ENCODE peak calls at places on chromosomes 16 and 17, in six cellular contexts. O is WTC11, K is omental fat pad, D is tibial nerve, U is astrocyte of the cerebellum, N is HCT116. M is an unnamed sample.

GRCh38 chr17:10177921-10178788 is 20.3 kb downstream of the GAS7 start:
- DNase-seq in K (no peak), O (peak), D (no peak), N (no peak), U (no peak), M (no peak)

GRCh38 chr17:40323731-40324650 is 15.0 kb downstream of the RARA start:
- DNase-seq in D (peak), U (no peak), K (no peak), N (no peak), O (no peak), M (peak)

GRCh38 chr17:59493867-59494266 is 71.5 kb upstream of the DHX40 start:
- DNase-seq in K (no peak), N (no peak), D (no peak), O (no peak), U (no peak), M (no peak)

GRCh38 chr17:57747221-57748017 is 2.3 kb upstream of the CCDC182 start:
- DNase-seq in D (peak), O (no peak), K (no peak), U (peak), N (peak), M (no peak)

GRCh38 chr16:53035176-53035942 is 17.3 kb downstream of the CHD9NB start:
- DNase-seq in O (no peak), U (no peak), N (no peak), D (no peak), K (no peak), M (no peak)

GRCh38 chr16:84294196-84295142 is at the start of gene WFDC1:
- DNase-seq in U (no peak), K (no peak), N (no peak), D (no peak), O (peak), M (peak)

GRCh38 chr17:55433029-55433628 is 11.5 kb upstream of the MMD start:
- DNase-seq in U (no peak), N (peak), O (no peak), D (no peak), K (no peak), M (no peak)

GRCh38 chr17:81960130-81960958 is 643 bp downstream of the NOTUM start:
- DNase-seq in O (no peak), K (no peak), U (no peak), D (no peak), N (no peak), M (no peak)

GRCh38 chr17:9170822-9171221 is 149.5 kb downstream of the NTN1 start:
- DNase-seq in O (no peak), D (no peak), U (no peak), K (no peak), N (no peak), M (no peak)

GRCh38 chr17:66018786-66019185 is 173.1 kb downstream of the CEP112 start:
- DNase-seq in U (no peak), K (no peak), D (no peak), N (no peak), O (no peak), M (no peak)

GRCh38 chr17:43018008-43018853 is 4.0 kb downstream of the VAT1 start:
- DNase-seq in U (no peak), O (no peak), D (no peak), K (no peak), N (no peak), M (no peak)

GRCh38 chr17:62895256-62895649 is 70.8 kb upstream of the TANC2 start:
- DNase-seq in O (no peak), U (no peak), D (no peak), N (no peak), K (no peak), M (no peak)

GRCh38 chr17:28368915-28369683 is 1.0 kb downstream of the VTN start:
- DNase-seq in D (no peak), U (no peak), N (no peak), O (no peak), K (no peak), M (no peak)

GRCh38 chr16:89737341-89738071 is 16.2 kb downstream of the ZNF276 start:
- DNase-seq in K (no peak), U (no peak), N (no peak), O (no peak), D (no peak), M (no peak)

GRCh38 chr16:73710526-73710925 is 586.1 kb upstream of the PSMD7 start:
- DNase-seq in D (no peak), N (no peak), K (no peak), O (no peak), U (no peak), M (no peak)

GRCh38 chr16:29804455-29805231 is 1.7 kb upstream of the MAZ start:
- DNase-seq in O (peak), K (no peak), U (no peak), N (no peak), D (peak), M (no peak)

GRCh38 chr16:12337776-12338655 is 361.5 kb downstream of the SNX29 start:
- DNase-seq in K (no peak), D (no peak), N (no peak), U (peak), O (no peak), M (no peak)

GRCh38 chr17:50133028-50133768 is 3.2 kb upstream of the SAMD14 start:
- DNase-seq in N (no peak), K (no peak), O (no peak), D (no peak), U (no peak), M (peak)

GRCh38 chr17:65070620-65071019 is 14.1 kb upstream of the GNA13 start:
- DNase-seq in U (no peak), D (no peak), N (no peak), K (no peak), O (no peak), M (no peak)

GRCh38 chr17:4270746-4271145 is 7.0 kb upstream of the ANKFY1 start:
- DNase-seq in N (no peak), O (no peak), U (no peak), K (no peak), D (no peak), M (no peak)

GRCh38 chr17:12078791-12079190 is 58.1 kb downstream of the MAP2K4 start:
- DNase-seq in O (no peak), U (peak), K (no peak), D (no peak), N (no peak), M (no peak)

GRCh38 chr17:76304226-76305134 is 3.6 kb downstream of the QRICH2 start:
- DNase-seq in D (no peak), K (no peak), N (no peak), O (no peak), U (no peak), M (no peak)

GRCh38 chr16:9633844-9634243 is 542.4 kb downstream of the HAPSTR1 start:
- DNase-seq in K (no peak), U (no peak), O (no peak), N (no peak), D (no peak), M (no peak)

GRCh38 chr16:77406680-77407079 is 28.2 kb downstream of the ADAMTS18 start:
- DNase-seq in K (no peak), N (peak), D (no peak), U (no peak), O (no peak), M (no peak)

GRCh38 chr17:78249074-78249835 is 17.8 kb downstream of the TMEM235 start:
- DNase-seq in D (no peak), U (no peak), K (no peak), N (no peak), O (no peak), M (peak)

GRCh38 chr16:1746693-1747195 is 24.6 kb downstream of the NME3 start:
- DNase-seq in O (no peak), D (no peak), U (no peak), K (no peak), N (no peak), M (no peak)

GRCh38 chr17:28030386-28030785 is 12.1 kb upstream of the NLK start:
- DNase-seq in D (no peak), O (no peak), K (no peak), U (no peak), N (no peak), M (peak)

GRCh38 chr17:8056976-8057625 is 18.2 kb downstream of the ALOX15B start:
- DNase-seq in D (no peak), O (no peak), U (no peak), N (no peak), K (no peak), M (no peak)

GRCh38 chr17:27568811-27569210 is 62.2 kb upstream of the LGALS9 start:
- DNase-seq in N (no peak), O (no peak), K (no peak), U (no peak), D (no peak), M (no peak)

GRCh38 chr17:57407287-57408063 is 151.2 kb downstream of the MSI2 start:
- DNase-seq in U (no peak), K (no peak), O (no peak), N (no peak), D (no peak), M (peak)

GRCh38 chr17:74212262-74212912 is 984 bp upstream of the TTYH2 start:
- DNase-seq in N (no peak), D (no peak), K (no peak), O (peak), U (no peak), M (no peak)

DNA sequence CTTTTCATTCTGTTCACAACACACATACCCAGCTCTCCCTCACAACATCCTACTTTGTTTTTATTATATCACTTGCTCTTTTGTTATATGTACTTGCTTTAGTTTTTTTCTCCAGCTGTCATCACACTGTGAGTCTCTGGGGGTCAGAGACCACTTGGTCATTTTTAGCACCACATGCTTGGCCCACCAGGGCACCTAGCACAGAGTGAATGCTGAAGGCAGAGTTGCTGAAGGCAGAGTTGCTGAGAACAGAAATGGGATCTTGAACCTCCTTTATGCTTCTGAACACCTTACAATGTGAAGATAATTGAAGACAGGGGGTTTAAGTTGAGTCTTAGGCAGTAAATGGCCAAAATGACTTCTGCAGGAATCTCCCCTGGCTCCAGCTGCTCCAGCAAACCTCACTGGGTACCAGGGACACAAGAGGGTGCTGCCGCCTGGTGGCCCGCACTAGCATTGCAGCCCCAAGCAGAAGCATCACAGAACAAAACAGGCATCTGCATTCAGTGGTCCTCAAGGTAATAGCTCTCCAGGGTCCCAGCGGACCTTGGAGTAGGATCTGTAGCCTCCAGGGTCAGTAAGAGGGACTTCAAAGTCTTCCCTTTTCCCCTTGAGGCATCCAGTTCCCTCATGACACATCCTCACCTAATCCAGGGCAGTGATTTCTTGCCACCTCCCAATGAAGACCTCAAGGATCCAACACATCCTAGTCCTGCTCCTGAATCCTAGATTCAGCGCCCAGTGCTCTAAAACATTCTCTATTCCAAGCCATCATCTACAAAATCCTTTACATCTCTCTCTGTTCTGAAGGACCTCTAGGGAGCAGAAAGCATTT is 1972.6 kb downstream of the TP53TG3F start:
- DNase-seq in N (no peak), K (no peak), D (no peak), O (peak), U (no peak), M (no peak)
- TF ChIP-seq CTCF in N (peak), K (no peak), D (no peak), O (peak), U (peak), M (peak)

GRCh38 chr16:79390481-79391051 is 210.0 kb downstream of the MAF start:
- DNase-seq in K (no peak), U (no peak), D (no peak), O (no peak), N (no peak), M (no peak)

GRCh38 chr16:79381552-79382042 is 218.9 kb downstream of the MAF start:
- DNase-seq in O (no peak), N (no peak), U (no peak), D (peak), K (no peak), M (no peak)

GRCh38 chr16:79391395-79391794 is 209.1 kb downstream of the MAF start:
- DNase-seq in U (no peak), N (no peak), D (no peak), O (no peak), K (no peak), M (no peak)

GRCh38 chr16:79388396-79388795 is 212.1 kb downstream of the MAF start:
- DNase-seq in O (no peak), U (no peak), K (no peak), D (no peak), N (no peak), M (no peak)

DNA sequence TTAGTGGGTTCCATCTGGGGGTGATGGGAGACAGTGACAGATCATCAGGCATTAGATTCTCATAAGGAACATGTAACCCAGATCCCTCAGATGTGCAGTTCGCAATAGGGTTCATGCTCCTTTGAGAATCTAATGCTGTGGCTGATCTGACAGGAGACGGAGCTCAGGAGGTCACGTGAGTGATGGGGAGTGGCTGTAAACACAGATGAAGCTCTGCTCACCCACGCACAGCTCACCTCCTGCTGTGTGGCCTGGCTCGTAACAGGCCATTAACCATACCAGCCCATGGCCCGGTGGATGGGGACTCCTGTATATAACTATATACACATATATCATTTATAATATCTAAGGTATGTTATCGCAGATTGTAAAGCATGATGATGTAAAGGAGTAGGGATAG is 214.2 kb downstream of the MAF start:
- DNase-seq in K (no peak), U (no peak), D (no peak), N (no peak), O (no peak), M (no peak)
- TF ChIP-seq CTCF in K (no peak), U (no peak), D (no peak), N (no peak), O (no peak), M (no peak)

GRCh38 chr16:87951550-87952538 is 610 bp downstream of the BANP start:
- DNase-seq in N (no peak), U (no peak), K (no peak), O (no peak), D (no peak), M (peak)
- TF ChIP-seq CTCF in N (peak), U (peak), K (no peak), O (no peak), D (no peak), M (no peak)

DNA sequence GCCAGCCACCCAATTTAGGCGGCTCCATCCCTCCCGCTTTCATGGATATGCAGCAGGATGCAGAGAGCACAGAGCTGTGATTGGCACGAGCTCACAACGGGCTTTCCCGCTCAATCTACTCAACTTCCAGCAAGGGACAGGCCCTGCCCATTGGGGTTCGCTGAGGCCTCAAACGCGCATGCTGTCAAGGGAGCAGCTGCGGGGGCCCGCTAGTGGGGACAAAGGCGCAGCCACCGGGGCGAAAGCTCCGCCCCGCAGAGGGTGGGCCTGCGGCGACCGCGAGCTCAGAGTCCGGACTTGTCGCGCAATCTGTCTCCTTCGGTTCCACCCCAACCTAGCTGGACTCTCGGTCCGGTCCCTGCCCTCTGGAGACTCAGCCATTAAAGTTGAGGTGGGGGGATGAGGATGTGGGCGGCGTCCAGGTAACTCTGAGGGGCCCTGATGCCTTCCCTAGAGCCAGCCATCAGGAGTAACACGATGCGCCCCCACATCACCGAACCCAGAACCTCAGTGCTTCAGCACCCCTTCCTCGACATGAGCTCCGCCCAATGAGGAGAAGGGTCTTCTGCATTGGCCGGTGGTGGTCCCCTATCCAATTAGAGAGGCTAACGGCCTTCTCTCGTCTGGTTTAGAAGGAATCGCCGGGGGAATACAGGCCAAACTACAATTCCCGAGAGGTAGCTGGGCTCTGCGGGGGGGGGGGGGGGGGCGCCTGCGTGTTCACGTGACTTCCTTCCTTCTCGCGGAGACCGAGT is 489 bp upstream of the NFATC3 start:
- DNase-seq in U (no peak), O (peak), N (no peak), K (peak), D (peak), M (peak)
- TF ChIP-seq CTCF in U (no peak), O (no peak), N (no peak), K (no peak), D (peak), M (peak)

GRCh38 chr17:80860703-80861359 is 130.8 kb upstream of the CHMP6 start:
- DNase-seq in U (no peak), O (no peak), D (no peak), N (no peak), K (no peak), M (no peak)

GRCh38 chr17:80862978-80863377 is 128.7 kb upstream of the CHMP6 start:
- DNase-seq in U (no peak), N (no peak), O (no peak), D (no peak), K (no peak), M (no peak)

GRCh38 chr17:80862341-80862969 is 129.2 kb upstream of the CHMP6 start:
- DNase-seq in K (no peak), O (peak), D (no peak), N (no peak), U (no peak), M (peak)

GRCh38 chr17:80861360-80861861 is 130.2 kb upstream of the CHMP6 start:
- DNase-seq in U (no peak), N (no peak), O (no peak), K (no peak), D (no peak), M (no peak)

DNA sequence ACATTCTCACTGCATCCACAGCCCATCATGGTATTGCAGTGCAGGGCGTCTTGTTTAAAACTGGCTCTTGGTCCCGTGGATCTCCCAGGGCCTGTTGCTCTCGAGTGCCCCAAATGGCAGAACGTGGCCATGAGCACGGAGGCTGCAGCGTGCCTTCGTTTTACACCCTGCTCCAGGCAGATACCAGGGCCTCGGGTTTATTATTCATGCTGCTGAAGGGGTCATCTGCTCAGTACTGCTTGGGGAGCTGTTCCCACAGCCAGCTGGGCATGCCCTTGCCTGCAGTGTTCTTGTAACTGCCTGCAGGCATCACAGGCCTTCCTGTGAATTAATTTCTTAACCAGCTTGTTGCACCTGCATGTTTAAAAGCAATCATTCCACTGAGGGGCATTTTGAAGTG is 129.7 kb upstream of the CHMP6 start:
- DNase-seq in N (no peak), D (no peak), O (no peak), U (no peak), K (no peak), M (peak)
- TF ChIP-seq CTCF in N (peak), D (peak), O (no peak), U (peak), K (no peak), M (peak)

GRCh38 chr16:71421911-71422310 is 19.9 kb downstream of the TLE7 start:
- DNase-seq in N (peak), O (peak), D (no peak), U (no peak), K (no peak), M (no peak)
- TF ChIP-seq CTCF in N (peak), O (peak), D (no peak), U (peak), K (no peak), M (peak)

M was measured in left lung.